ENCODE peak calls at places on chromosomes 2 and 18, in eight cellular contexts. W is OCI-LY7; N is Right ventricle myocardium superior; X is fibroblast of the conjunctiva; G is Jurkat, Clone E6-1; I is GDM1; E is nucleus accumbens; V is GM13976. A is an unnamed sample.
A peak's percentile ranks its signal among the peaks of the same experiment; 100 is the strongest.

GRCh38 chr2:10361220-10361588 is 58.5 kb downstream of the HPCAL1 start:
- DNase-seq in W (no peak), N (no peak), X (no peak), G (no peak), I (no peak), E (no peak), V (no peak), A (no peak)

GRCh38 chr18:23982154-23983071 is 32.1 kb upstream of the TTC39C start:
- DNase-seq in W (no peak), N (peak; percentile 78), X (peak; percentile 52), G (no peak), I (no peak), E (peak; percentile 18), V (no peak), A (no peak)

GRCh38 chr2:203535784-203536590 is 886 bp upstream of the RAPH1 start:
- DNase-seq in W (no peak), N (no peak), X (no peak), G (no peak), I (no peak), E (no peak), V (no peak), A (no peak)

GRCh38 chr2:187118331-187119099 is 269.5 kb upstream of the ZSWIM2 start:
- DNase-seq in W (no peak), N (no peak), X (no peak), G (no peak), I (no peak), E (no peak), V (no peak), A (no peak)

GRCh38 chr18:43620936-43621335 is 343.6 kb upstream of the SYT4 start:
- DNase-seq in W (peak; percentile 12), N (no peak), X (peak; percentile 5), G (peak; percentile 33), I (no peak), E (no peak), V (peak; percentile 40), A (peak; percentile 8)

GRCh38 chr18:79439201-79440023 is 43.7 kb downstream of the NFATC1 start:
- DNase-seq in W (no peak), N (no peak), X (no peak), G (peak; percentile 18), I (no peak), E (no peak), V (no peak), A (no peak)

GRCh38 chr2:125471963-125472362 is 1184.0 kb upstream of the GYPC start:
- DNase-seq in W (no peak), N (no peak), X (no peak), G (no peak), I (no peak), E (no peak), V (peak; percentile 56), A (no peak)

GRCh38 chr2:147909178-147909577 is 64.3 kb downstream of the ACVR2A start:
- DNase-seq in W (no peak), N (no peak), X (no peak), G (no peak), I (no peak), E (no peak), V (no peak), A (no peak)

GRCh38 chr2:12321017-12321641 is 395.6 kb upstream of the TRIB2 start:
- DNase-seq in W (no peak), N (peak; percentile 66), X (peak; percentile 90), G (no peak), I (no peak), E (no peak), V (no peak), A (no peak)